ENCODE peak calls at places on chromosomes 1 and 21, in six cellular contexts. One of them, this sample, is unnamed.

GRCh38 chr1:87039096-87039495 is 124.7 kb downstream of the HS2ST1 start:
- DNase-seq in naive thymus-derived CD4-positive, alpha-beta T cell: no peak
- DNase-seq in adipocyte: no peak
- DNase-seq in nephron progenitor cell: no peak
- DNase-seq in occipital lobe: no peak
- DNase-seq in NCI-H345: no peak
- DNase-seq in this sample: no peak

GRCh38 chr1:228285661-228286504 is 78.0 kb downstream of the OBSCN start:
- DNase-seq in naive thymus-derived CD4-positive, alpha-beta T cell: no peak
- DNase-seq in adipocyte: no peak
- DNase-seq in nephron progenitor cell: no peak
- DNase-seq in occipital lobe: no peak
- DNase-seq in NCI-H345: no peak
- DNase-seq in this sample: no peak

GRCh38 chr1:112840631-112841624 is 115.1 kb downstream of the SLC16A1 start:
- DNase-seq in naive thymus-derived CD4-positive, alpha-beta T cell: no peak
- DNase-seq in adipocyte: no peak
- DNase-seq in nephron progenitor cell: no peak
- DNase-seq in occipital lobe: no peak
- DNase-seq in NCI-H345: peak
- DNase-seq in this sample: no peak

GRCh38 chr1:242132446-242132845 is 133.5 kb upstream of the MAP1LC3C start:
- DNase-seq in naive thymus-derived CD4-positive, alpha-beta T cell: no peak
- DNase-seq in adipocyte: no peak
- DNase-seq in nephron progenitor cell: no peak
- DNase-seq in occipital lobe: no peak
- DNase-seq in NCI-H345: no peak
- DNase-seq in this sample: no peak

GRCh38 chr21:26845066-26845749 is at the start of gene ADAMTS1:
- DNase-seq in naive thymus-derived CD4-positive, alpha-beta T cell: no peak
- DNase-seq in adipocyte: peak
- DNase-seq in nephron progenitor cell: peak
- DNase-seq in occipital lobe: peak
- DNase-seq in NCI-H345: no peak
- DNase-seq in this sample: no peak

GRCh38 chr21:31316488-31317169 is 27.4 kb downstream of the TIAM1 start:
- DNase-seq in naive thymus-derived CD4-positive, alpha-beta T cell: no peak
- DNase-seq in adipocyte: no peak
- DNase-seq in nephron progenitor cell: no peak
- DNase-seq in occipital lobe: no peak
- DNase-seq in NCI-H345: no peak
- DNase-seq in this sample: no peak

GRCh38 chr1:111990026-111990877 is 784 bp upstream of the KCND3 start:
- DNase-seq in naive thymus-derived CD4-positive, alpha-beta T cell: no peak
- DNase-seq in adipocyte: no peak
- DNase-seq in nephron progenitor cell: no peak
- DNase-seq in occipital lobe: peak
- DNase-seq in NCI-H345: peak
- DNase-seq in this sample: no peak

GRCh38 chr1:154006136-154006535 is 15.6 kb downstream of the RPS27 start:
- DNase-seq in naive thymus-derived CD4-positive, alpha-beta T cell: no peak
- DNase-seq in adipocyte: peak
- DNase-seq in nephron progenitor cell: no peak
- DNase-seq in occipital lobe: no peak
- DNase-seq in NCI-H345: no peak
- DNase-seq in this sample: no peak

GRCh38 chr1:177257128-177257527 is 86.4 kb downstream of the BRINP2 start:
- DNase-seq in naive thymus-derived CD4-positive, alpha-beta T cell: no peak
- DNase-seq in adipocyte: no peak
- DNase-seq in nephron progenitor cell: no peak
- DNase-seq in occipital lobe: no peak
- DNase-seq in NCI-H345: no peak
- DNase-seq in this sample: no peak

GRCh38 chr1:211345719-211346118 is 19.1 kb downstream of the TRAF5 start:
- DNase-seq in naive thymus-derived CD4-positive, alpha-beta T cell: no peak
- DNase-seq in adipocyte: no peak
- DNase-seq in nephron progenitor cell: peak
- DNase-seq in occipital lobe: no peak
- DNase-seq in NCI-H345: no peak
- DNase-seq in this sample: no peak